ENCODE peak calls at places on chromosomes 13 and 19, in ten cellular contexts. M, X, N, V, E, A, O, H, U and T are unnamed samples.

GRCh38 chr13:59423708-59424355 is 739.9 kb downstream of the DIAPH3 start:
- DNase-seq in U (no peak), X (no peak), A (no peak), V (no peak), N (no peak), M (no peak), H (no peak), E (no peak), O (no peak), T (no peak)

GRCh38 chr19:1469936-1470863 is 8.8 kb downstream of the C19orf25 start:
- DNase-seq in X (peak), V (no peak), H (peak), U (no peak), A (no peak), M (no peak), E (no peak), N (no peak), O (no peak), T (peak)

GRCh38 chr13:73598021-73598712 is 536.0 kb downstream of the KLF12 start:
- DNase-seq in O (peak), A (no peak), X (no peak), H (no peak), N (no peak), V (no peak), E (no peak), M (no peak), U (peak), T (no peak)

GRCh38 chr19:38152461-38153379 is 71.3 kb downstream of the DPF1 start:
- DNase-seq in O (peak), X (no peak), U (peak), V (peak), A (no peak), H (no peak), M (no peak), E (no peak), N (no peak), T (no peak)

GRCh38 chr19:34984287-34984686 is 15.8 kb upstream of the GRAMD1A start:
- DNase-seq in O (no peak), V (no peak), E (no peak), U (no peak), H (no peak), N (no peak), A (no peak), X (no peak), M (no peak), T (no peak)

GRCh38 chr19:35851213-35852028 is 883 bp downstream of the NPHS1 start:
- DNase-seq in H (peak), N (no peak), O (no peak), E (no peak), V (peak), U (no peak), M (no peak), X (no peak), A (no peak), T (no peak)

GRCh38 chr19:48836089-48837017 is at the start of gene HSD17B14:
- DNase-seq in V (peak), U (peak), A (peak), M (no peak), H (peak), E (no peak), O (peak), X (no peak), N (no peak), T (no peak)

GRCh38 chr13:41428155-41428554 is 29.2 kb upstream of the RGCC start:
- DNase-seq in H (peak), U (no peak), M (no peak), A (peak), V (no peak), N (no peak), O (no peak), X (peak), E (no peak), T (no peak)

GRCh38 chr13:99968521-99969367 is 2.8 kb downstream of the ZIC5 start:
- DNase-seq in M (no peak), A (peak), X (peak), U (no peak), O (peak), H (peak), E (no peak), N (no peak), V (no peak), T (no peak)

GRCh38 chr13:96165840-96166239 is 75.9 kb downstream of the HS6ST3 start:
- DNase-seq in O (no peak), M (no peak), U (no peak), N (no peak), A (no peak), X (no peak), H (no peak), V (no peak), E (no peak), T (no peak)

GRCh38 chr13:112968380-112968909 is 569 bp upstream of the MCF2L start:
- DNase-seq in E (no peak), O (no peak), N (no peak), A (no peak), V (no peak), M (no peak), H (peak), X (peak), U (no peak), T (peak)

GRCh38 chr13:106753241-106753640 is 185.3 kb upstream of the ARGLU1 start:
- DNase-seq in E (no peak), H (no peak), V (no peak), A (no peak), M (no peak), U (no peak), N (no peak), X (no peak), O (no peak), T (no peak)

GRCh38 chr13:69935043-69935442 is 172.6 kb upstream of the ATXN8OS start:
- DNase-seq in X (no peak), U (no peak), A (no peak), V (peak), M (peak), H (no peak), N (no peak), E (no peak), O (no peak), T (no peak)

GRCh38 chr13:23674795-23675640 is 104.8 kb downstream of the TNFRSF19 start:
- DNase-seq in A (no peak), M (no peak), H (no peak), O (peak), V (no peak), E (no peak), U (peak), X (no peak), N (no peak), T (no peak)

GRCh38 chr19:38683393-38684077 is 36.1 kb downstream of the ACTN4 start:
- DNase-seq in A (no peak), U (peak), N (no peak), H (no peak), X (no peak), O (peak), V (peak), M (peak), E (peak), T (no peak)

GRCh38 chr19:18941628-18942354 is 774 bp upstream of the HOMER3 start:
- DNase-seq in U (no peak), M (no peak), O (no peak), H (no peak), E (no peak), N (no peak), A (no peak), X (peak), V (no peak), T (no peak)

GRCh38 chr19:18942692-18943091 is 1.7 kb upstream of the HOMER3 start:
- DNase-seq in O (no peak), U (no peak), X (no peak), A (no peak), M (no peak), H (no peak), E (no peak), N (no peak), V (no peak), T (no peak)

GRCh38 chr19:18939163-18939562 is 1.9 kb downstream of the HOMER3 start:
- DNase-seq in U (no peak), X (no peak), N (no peak), M (no peak), O (no peak), V (no peak), E (no peak), H (no peak), A (no peak), T (no peak)

GRCh38 chr19:18939922-18940775 is 868 bp downstream of the HOMER3 start:
- DNase-seq in A (peak), V (no peak), E (peak), H (peak), U (peak), N (no peak), O (peak), M (no peak), X (peak), T (peak)

GRCh38 chr19:18940791-18941627 is at the start of gene HOMER3:
- DNase-seq in M (peak), H (peak), V (peak), E (peak), N (no peak), A (peak), U (peak), O (peak), X (peak), T (peak)
- TF ChIP-seq CTCF in M (no peak), H (no peak), V (no peak), E (no peak), N (peak), A (no peak), U (no peak), O (peak), X (no peak), T (peak)

DNA sequence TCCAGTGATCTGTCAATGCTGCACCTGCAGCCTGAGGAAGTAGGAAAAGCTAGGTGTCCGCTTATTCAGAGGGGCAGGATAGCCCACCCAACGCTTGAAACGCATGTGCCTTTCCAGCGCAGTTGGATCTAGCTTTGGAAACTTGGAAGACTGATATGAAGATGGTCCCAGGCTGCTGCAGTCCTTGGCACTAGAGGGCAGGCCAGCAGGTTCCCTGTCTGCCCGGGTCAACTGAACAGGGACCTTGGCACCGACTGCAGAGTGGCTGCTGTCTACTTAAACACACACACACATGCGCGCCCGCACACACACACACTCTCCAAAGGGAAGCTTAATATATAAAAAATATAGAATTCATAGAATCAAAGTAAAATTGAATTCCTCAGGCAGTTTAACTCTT is 100.0 kb downstream of the TSHZ3 start:
- DNase-seq in A (no peak), O (no peak), U (no peak), X (no peak), N (no peak), M (no peak), V (no peak), E (no peak), H (no peak), T (no peak)
- TF ChIP-seq CTCF in A (no peak), O (peak), U (no peak), X (no peak), N (peak), M (no peak), V (peak), E (no peak), H (no peak), T (no peak)

GRCh38 chr13:38635030-38635429 is 51.8 kb upstream of the FREM2 start:
- DNase-seq in N (no peak), H (no peak), X (no peak), O (no peak), E (no peak), M (no peak), U (no peak), V (no peak), A (no peak), T (no peak)
- TF ChIP-seq CTCF in N (no peak), H (no peak), X (no peak), O (no peak), E (no peak), M (no peak), U (no peak), V (no peak), A (no peak), T (no peak)

DNA sequence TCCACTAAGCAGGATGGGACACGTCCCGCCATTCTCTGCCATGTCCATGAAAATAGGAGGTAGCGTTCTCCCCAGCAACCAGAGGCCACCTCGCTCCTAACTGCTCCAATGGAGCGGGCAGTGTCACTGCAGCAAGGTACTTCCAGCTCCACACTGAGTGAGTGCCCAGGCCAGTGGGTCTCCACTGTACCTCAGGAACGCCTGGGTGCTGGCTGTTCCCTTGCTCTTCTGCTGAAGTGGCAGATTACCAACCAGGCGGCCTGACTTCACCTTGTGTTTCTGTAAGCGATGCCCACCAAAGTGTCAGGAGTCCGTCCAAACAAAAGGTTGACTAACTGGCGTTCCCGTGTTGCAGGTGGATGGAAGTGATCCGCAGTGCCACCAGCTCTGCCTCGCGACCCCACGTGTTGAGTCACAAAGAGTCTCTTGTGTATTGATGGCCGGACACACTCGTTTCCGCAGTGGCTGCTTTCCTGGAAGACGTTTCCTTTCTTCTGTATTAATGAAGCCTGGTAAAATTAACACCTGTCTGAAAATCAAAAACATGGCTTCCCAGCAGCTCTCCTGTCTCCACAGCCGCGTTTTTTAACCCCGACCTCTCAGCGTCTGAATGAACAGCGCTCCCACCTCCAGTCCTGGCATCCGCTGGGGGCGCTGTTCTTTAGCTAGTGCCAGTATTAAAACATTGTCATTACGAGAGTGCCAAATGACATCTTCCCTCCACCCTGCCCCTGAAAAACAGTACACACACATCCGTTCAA is 128.8 kb downstream of the STK24 start:
- DNase-seq in X (no peak), E (no peak), M (peak), H (peak), A (peak), N (no peak), V (peak), O (peak), U (peak), T (no peak)
- TF ChIP-seq CTCF in X (no peak), E (no peak), M (peak), H (peak), A (peak), N (peak), V (peak), O (peak), U (peak), T (peak)

GRCh38 chr19:18771328-18772242 is 19.5 kb downstream of the COMP start:
- DNase-seq in U (no peak), M (peak), N (no peak), E (no peak), O (no peak), X (no peak), V (peak), A (no peak), H (no peak), T (no peak)
- TF ChIP-seq CTCF in U (peak), M (peak), N (peak), E (no peak), O (peak), X (no peak), V (peak), A (no peak), H (peak), T (peak)

GRCh38 chr13:102654786-102655185 is 40.1 kb downstream of the METTL21C start:
- DNase-seq in E (no peak), O (no peak), V (no peak), M (no peak), N (no peak), H (peak), A (peak), X (no peak), U (no peak), T (no peak)

GRCh38 chr13:102651892-102652291 is 43.0 kb downstream of the METTL21C start:
- DNase-seq in M (no peak), X (no peak), E (no peak), O (peak), H (peak), V (no peak), A (no peak), U (peak), N (no peak), T (no peak)

GRCh38 chr13:102658678-102659077 is 36.2 kb downstream of the METTL21C start:
- DNase-seq in O (no peak), V (no peak), M (no peak), U (peak), H (no peak), A (no peak), E (no peak), X (no peak), N (no peak), T (no peak)

GRCh38 chr13:102659168-102659713 is 35.6 kb downstream of the METTL21C start:
- DNase-seq in A (no peak), U (no peak), V (no peak), M (no peak), E (no peak), X (no peak), H (no peak), O (no peak), N (no peak), T (no peak)

DNA sequence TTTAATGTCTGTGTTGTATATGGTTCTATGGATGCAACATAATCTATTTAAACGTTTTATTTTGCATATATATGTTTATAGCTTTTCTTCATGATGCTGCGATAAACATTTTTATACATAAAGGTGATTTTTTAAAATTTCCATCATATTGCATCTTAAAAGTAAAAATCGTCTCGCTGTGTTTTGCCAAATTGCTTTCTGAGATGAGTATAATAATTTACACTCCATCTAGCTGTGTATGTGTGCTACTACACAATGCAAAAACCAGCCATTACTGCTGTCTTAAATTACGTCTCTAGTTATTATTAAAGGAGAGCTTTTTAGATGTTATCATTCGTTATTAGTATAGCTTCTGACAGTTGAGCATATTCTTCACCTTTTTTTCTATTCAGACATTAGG is 37.2 kb downstream of the METTL21C start:
- DNase-seq in E (no peak), V (no peak), A (no peak), U (no peak), M (no peak), O (no peak), X (no peak), N (no peak), H (no peak), T (no peak)
- TF ChIP-seq CTCF in E (no peak), V (peak), A (peak), U (peak), M (no peak), O (peak), X (peak), N (peak), H (peak), T (no peak)

DNA sequence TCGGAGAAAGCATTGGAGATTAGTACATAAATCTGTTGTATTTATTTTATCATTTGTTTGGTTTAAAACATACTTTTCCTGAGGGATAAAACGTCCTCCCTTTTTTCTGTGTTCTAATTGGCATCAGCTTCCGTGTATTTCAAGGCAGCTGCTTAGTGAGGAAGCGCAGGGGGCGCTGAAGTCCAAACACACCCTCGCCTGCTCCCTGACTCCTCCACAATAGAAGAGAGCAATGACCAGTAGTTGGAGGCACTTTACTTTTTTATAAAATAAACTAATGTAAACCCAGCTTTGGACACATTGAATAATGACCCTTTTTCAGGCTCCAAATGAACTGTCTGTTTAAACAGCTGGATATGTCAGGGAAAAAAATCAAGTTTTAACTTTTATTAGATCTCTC is 79.9 kb downstream of the RNASEH2B start:
- DNase-seq in H (peak), X (no peak), A (no peak), N (no peak), V (no peak), O (peak), E (no peak), M (no peak), U (peak), T (no peak)
- TF ChIP-seq CTCF in H (no peak), X (no peak), A (no peak), N (no peak), V (peak), O (peak), E (no peak), M (no peak), U (peak), T (peak)

DNA sequence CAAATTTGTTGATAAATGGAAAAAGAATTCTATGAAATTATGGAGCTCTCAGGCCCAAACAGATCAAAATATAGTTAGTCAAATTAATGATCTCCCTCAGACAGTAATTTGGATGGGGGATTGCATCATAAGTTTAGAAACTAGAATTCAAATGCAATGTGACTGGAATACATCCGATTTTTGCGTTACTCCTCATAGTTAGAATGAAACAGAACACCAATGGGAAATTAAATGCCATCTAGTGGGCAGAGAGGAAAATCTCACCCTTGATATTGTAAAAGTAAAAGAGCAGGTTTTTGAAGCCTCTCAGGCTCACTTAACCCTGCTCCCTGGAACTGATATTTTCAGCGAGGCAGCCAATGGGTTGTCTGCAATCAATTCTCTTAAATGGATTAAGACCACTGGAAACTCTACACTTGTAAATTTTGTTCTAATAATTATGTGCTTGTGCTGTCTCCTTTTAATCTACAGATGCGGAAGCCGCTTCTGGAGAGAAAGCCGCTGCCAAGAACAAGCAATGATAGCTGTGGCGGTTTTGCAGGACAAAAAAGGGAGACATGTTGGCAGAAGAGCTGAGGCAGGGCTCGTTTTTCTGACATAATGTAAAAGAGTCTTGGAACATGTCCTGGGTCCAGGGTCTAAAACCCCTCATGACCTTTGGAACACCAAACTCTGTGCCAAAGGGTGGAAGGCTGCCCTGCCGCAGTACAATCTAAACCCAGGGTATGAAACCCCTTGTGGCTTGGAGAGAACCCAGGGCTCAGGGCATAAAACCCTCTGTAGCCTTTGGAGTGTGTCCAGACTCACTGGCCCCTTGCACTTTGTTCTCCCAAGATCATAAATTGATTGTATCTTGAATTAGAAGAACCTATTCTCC is 12.9 kb downstream of the ZNF417 start:
- DNase-seq in U (peak), E (no peak), O (peak), A (no peak), M (no peak), X (no peak), H (no peak), N (no peak), V (no peak), T (no peak)
- TF ChIP-seq CTCF in U (peak), E (no peak), O (peak), A (peak), M (peak), X (peak), H (peak), N (peak), V (peak), T (peak)